ENCODE peak calls at places on chromosomes 4 and X, in six cellular contexts. O is adrenal gland; X is Karpas-422; Y is CD4-positive, CD25-positive, alpha-beta regulatory T cell; Q is cardiac fibroblast; C is PC-9. H is an unnamed sample.

GRCh38 chr4:793109-793861 is 32.6 kb downstream of the CPLX1 start:
- DNase-seq in O (no peak), X (peak), Y (no peak), Q (no peak), C (no peak), H (no peak)

GRCh38 chrX:9788908-9789307 is 2.7 kb downstream of the SHROOM2 start:
- DNase-seq in O (no peak), X (no peak), Y (no peak), Q (peak), C (no peak), H (no peak)

GRCh38 chrX:107747596-107748161 is 27.9 kb downstream of the TSC22D3 start:
- DNase-seq in O (no peak), X (no peak), Y (no peak), Q (peak), C (peak), H (no peak)

GRCh38 chr4:87521757-87522374 is 7.3 kb downstream of the SPARCL1 start:
- DNase-seq in O (no peak), X (peak), Y (no peak), Q (peak), C (peak), H (peak)

GRCh38 chr4:114607086-114607485 is 8.5 kb downstream of the UGT8 start:
- DNase-seq in O (no peak), X (no peak), Y (no peak), Q (no peak), C (no peak), H (no peak)

GRCh38 chr4:91769912-91770311 is 533.9 kb upstream of the GRID2 start:
- DNase-seq in O (no peak), X (no peak), Y (no peak), Q (no peak), C (no peak), H (no peak)

GRCh38 chr4:72971572-72971971 is 97.9 kb downstream of the COX18 start:
- DNase-seq in O (no peak), X (no peak), Y (no peak), Q (peak), C (peak), H (no peak)

GRCh38 chr4:125315571-125316390 is 1.0 kb downstream of the FAT4 start:
- DNase-seq in O (peak), X (no peak), Y (no peak), Q (peak), C (peak), H (peak)

GRCh38 chr4:55125087-55125721 is at the start of gene KDR:
- DNase-seq in O (peak), X (peak), Y (no peak), Q (peak), C (no peak), H (peak)

GRCh38 chrX:46165866-46166265 is 379.4 kb downstream of the ZNF674 start:
- DNase-seq in O (no peak), X (no peak), Y (no peak), Q (no peak), C (no peak), H (no peak)

GRCh38 chrX:130413415-130413814 is 11.6 kb downstream of the RBMX2 start:
- DNase-seq in O (no peak), X (no peak), Y (no peak), Q (peak), C (no peak), H (no peak)

GRCh38 chrX:29082558-29082957 is 495.3 kb downstream of the IL1RAPL1 start:
- DNase-seq in O (no peak), X (no peak), Y (no peak), Q (no peak), C (no peak), H (no peak)

GRCh38 chr4:161629694-161630441 is 533.9 kb downstream of the FSTL5 start:
- DNase-seq in O (no peak), X (no peak), Y (no peak), Q (no peak), C (no peak), H (no peak)

GRCh38 chr4:38512840-38513239 is 151.2 kb upstream of the KLF3 start:
- DNase-seq in O (no peak), X (no peak), Y (no peak), Q (no peak), C (no peak), H (no peak)

GRCh38 chr4:172898715-172899114 is 269.9 kb upstream of the GALNT7 start:
- DNase-seq in O (no peak), X (no peak), Y (no peak), Q (no peak), C (no peak), H (no peak)

GRCh38 chr4:55372259-55372658 is 23.5 kb upstream of the TMEM165 start:
- DNase-seq in O (no peak), X (no peak), Y (no peak), Q (peak), C (no peak), H (no peak)

GRCh38 chrX:30219372-30219771 is 4.0 kb downstream of the MAGEB2 start:
- DNase-seq in O (no peak), X (no peak), Y (no peak), Q (no peak), C (no peak), H (no peak)

GRCh38 chrX:137118536-137118935 is 84.7 kb upstream of the GPR101 start:
- DNase-seq in O (no peak), X (no peak), Y (no peak), Q (no peak), C (no peak), H (no peak)

GRCh38 chr4:148901075-148901705 is 459.0 kb upstream of the NR3C2 start:
- DNase-seq in O (no peak), X (no peak), Y (no peak), Q (no peak), C (no peak), H (no peak)

GRCh38 chrX:15173411-15173810 is 96.5 kb downstream of the ASB9 start:
- DNase-seq in O (no peak), X (no peak), Y (no peak), Q (no peak), C (no peak), H (no peak)

GRCh38 chr4:20844311-20844710 is 144.1 kb downstream of the PACRGL start:
- DNase-seq in O (no peak), X (no peak), Y (no peak), Q (no peak), C (no peak), H (no peak)

GRCh38 chrX:103440621-103441020 is 64.3 kb downstream of the BEX3 start:
- DNase-seq in O (no peak), X (no peak), Y (no peak), Q (peak), C (no peak), H (no peak)

GRCh38 chrX:21933077-21933476 is 7.4 kb upstream of the SMS start:
- DNase-seq in O (peak), X (no peak), Y (no peak), Q (no peak), C (no peak), H (no peak)

GRCh38 chr4:186104114-186104894 is at the start of gene FAM149A:
- DNase-seq in O (peak), X (no peak), Y (peak), Q (no peak), C (peak), H (peak)

GRCh38 chr4:78638324-78639172 is 87.0 kb downstream of the ANXA3 start:
- DNase-seq in O (no peak), X (no peak), Y (peak), Q (no peak), C (no peak), H (peak)

GRCh38 chrX:1496076-1496475 is 40.9 kb downstream of the P2RY8 start:
- DNase-seq in O (no peak), X (no peak), Y (no peak), Q (no peak), C (no peak), H (no peak)

GRCh38 chrX:154731881-154732280 is 19.0 kb downstream of the GAB3 start:
- DNase-seq in O (no peak), X (no peak), Y (no peak), Q (peak), C (no peak), H (no peak)

GRCh38 chrX:154731203-154731602 is 19.7 kb downstream of the GAB3 start:
- DNase-seq in O (no peak), X (no peak), Y (no peak), Q (no peak), C (no peak), H (no peak)

GRCh38 chrX:154734101-154734781 is 16.6 kb downstream of the GAB3 start:
- DNase-seq in O (no peak), X (no peak), Y (peak), Q (peak), C (no peak), H (no peak)

GRCh38 chrX:154733072-154733425 is 17.8 kb downstream of the GAB3 start:
- DNase-seq in O (no peak), X (no peak), Y (no peak), Q (peak), C (no peak), H (no peak)

GRCh38 chrX:154732421-154733071 is 18.3 kb downstream of the GAB3 start:
- DNase-seq in O (no peak), X (no peak), Y (no peak), Q (no peak), C (no peak), H (no peak)
- H3K4me3 ChIP-seq in O (no peak), X (no peak), Y (no peak), Q (no peak), C (no peak), H (no peak)

GRCh38 chr4:26204249-26204825 is 116.5 kb upstream of the RBPJ start:
- DNase-seq in O (no peak), X (no peak), Y (peak), Q (no peak), C (no peak), H (no peak)
- H3K4me3 ChIP-seq in O (no peak), X (no peak), Y (peak), Q (no peak), C (no peak), H (no peak)

GRCh38 chr4:19135886-19136633 is 1114.5 kb upstream of the LCORL start:
- DNase-seq in O (no peak), X (no peak), Y (no peak), Q (no peak), C (no peak), H (no peak)
- H3K4me3 ChIP-seq in O (no peak), X (no peak), Y (no peak), Q (no peak), C (no peak), H (no peak)

GRCh38 chrX:125203379-125203736 is 116.3 kb upstream of the TEX13C start:
- DNase-seq in O (no peak), X (no peak), Y (no peak), Q (no peak), C (no peak), H (no peak)
- H3K4me3 ChIP-seq in O (peak), X (no peak), Y (no peak), Q (no peak), C (peak), H (no peak)

DNA sequence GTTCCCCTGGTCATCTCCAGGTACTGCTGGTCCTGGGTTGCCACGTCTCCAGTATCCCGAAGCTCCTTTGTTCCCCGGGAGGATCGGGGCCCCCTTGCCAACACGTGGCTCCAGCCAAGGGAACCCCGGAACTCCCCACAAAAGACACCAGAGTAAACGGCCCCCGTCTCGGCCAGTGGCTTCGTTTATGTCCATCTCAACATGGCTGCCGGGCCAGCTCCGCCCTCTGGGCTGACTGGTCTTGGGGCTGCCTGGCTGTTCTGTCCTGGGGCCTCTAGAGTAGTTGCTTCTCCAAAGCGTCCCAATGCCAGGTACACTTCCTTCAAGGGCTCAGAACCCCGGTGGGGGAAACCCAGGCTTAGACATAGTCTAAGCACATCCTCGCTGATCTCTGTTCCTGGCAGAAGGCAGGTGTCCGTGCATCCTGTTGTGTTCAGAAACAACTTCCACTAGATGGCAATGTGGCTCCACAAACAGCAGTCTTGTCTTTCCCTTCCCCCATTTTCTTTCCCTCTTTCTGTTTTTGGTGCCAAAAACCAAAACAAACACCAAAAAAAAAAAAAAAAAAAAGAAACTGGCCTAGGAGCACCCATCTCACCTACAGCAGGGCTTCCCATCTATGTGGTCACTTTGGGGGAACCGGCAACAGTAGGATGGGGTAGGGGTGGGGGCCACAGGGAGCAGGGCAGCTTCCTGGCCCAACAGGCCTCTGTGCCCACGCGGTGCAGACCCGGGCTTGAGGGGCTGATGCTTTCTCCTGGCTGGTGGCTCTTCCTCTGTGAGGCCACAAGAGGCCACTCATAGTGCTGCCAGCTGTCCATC is 35.3 kb downstream of the NBDY start:
- DNase-seq in O (peak), X (peak), Y (peak), Q (peak), C (peak), H (peak)
- H3K4me3 ChIP-seq in O (peak), X (peak), Y (peak), Q (no peak), C (no peak), H (peak)

GRCh38 chrX:101252634-101253033 is 33.0 kb downstream of the DRP2 start:
- DNase-seq in O (no peak), X (no peak), Y (no peak), Q (peak), C (no peak), H (no peak)
- H3K4me3 ChIP-seq in O (no peak), X (no peak), Y (no peak), Q (no peak), C (no peak), H (no peak)

GRCh38 chr4:182240161-182241130 is 2.8 kb upstream of the TENM3 start:
- DNase-seq in O (peak), X (no peak), Y (no peak), Q (peak), C (no peak), H (no peak)
- H3K4me3 ChIP-seq in O (no peak), X (no peak), Y (no peak), Q (no peak), C (no peak), H (no peak)

H was measured in GM06990.